ENCODE peak calls at places on chromosomes 7 and 10, in six cellular contexts. Q is nephron progenitor cell, N is choroid plexus epithelial cell, W is A549, J is heart left ventricle, Y is PC-9. L is an unnamed sample.

GRCh38 chr10:6005856-6006390 is 28.6 kb upstream of the IL15RA start:
- DNase-seq in Q (no peak), N (no peak), W (no peak), J (no peak), Y (no peak), L (no peak)

GRCh38 chr7:44109991-44110390 is 5.8 kb downstream of the AEBP1 start:
- DNase-seq in Q (no peak), N (no peak), W (no peak), J (no peak), Y (no peak), L (no peak)

GRCh38 chr7:139730746-139731612 is 46.8 kb downstream of the HIPK2 start:
- DNase-seq in Q (no peak), N (peak; percentile 87), W (no peak), J (peak; percentile 80), Y (no peak), L (peak; percentile 25)

GRCh38 chr7:1103009-1103788 is 15.3 kb downstream of the GPER1 start:
- DNase-seq in Q (no peak), N (peak; percentile 32), W (no peak), J (no peak), Y (no peak), L (no peak)

GRCh38 chr7:137954614-137955013 is 47.3 kb downstream of the CREB3L2 start:
- DNase-seq in Q (no peak), N (no peak), W (no peak), J (no peak), Y (peak; percentile 51), L (no peak)

GRCh38 chr7:155461631-155462030 is 3.7 kb downstream of the EN2 start:
- DNase-seq in Q (no peak), N (no peak), W (no peak), J (no peak), Y (no peak), L (no peak)

GRCh38 chr7:12257582-12257981 is 46.5 kb downstream of the TMEM106B start:
- DNase-seq in Q (no peak), N (peak; percentile 66), W (no peak), J (no peak), Y (peak; percentile 53), L (no peak)

GRCh38 chr10:43816351-43817321 is 168.0 kb upstream of the ZNF32 start:
- DNase-seq in Q (no peak), N (peak; percentile 73), W (no peak), J (peak; percentile 55), Y (no peak), L (no peak)

GRCh38 chr7:142796501-142797341 is 26.0 kb downstream of the PRSS2 start:
- DNase-seq in Q (peak; percentile 53), N (no peak), W (no peak), J (no peak), Y (peak; percentile 36), L (no peak)

GRCh38 chr10:119516381-119517234 is 25.9 kb downstream of the RGS10 start:
- DNase-seq in Q (no peak), N (peak; percentile 75), W (no peak), J (no peak), Y (peak; percentile 79), L (no peak)

GRCh38 chr7:66737667-66738066 is 2.9 kb upstream of the RABGEF1 start:
- DNase-seq in Q (no peak), N (no peak), W (no peak), J (no peak), Y (no peak), L (no peak)

GRCh38 chr10:484441-484924 is 205.0 kb downstream of the DIP2C start:
- DNase-seq in Q (no peak), N (peak; percentile 84), W (no peak), J (no peak), Y (no peak), L (no peak)

GRCh38 chr7:36658603-36659516 is 65.4 kb downstream of the AOAH start:
- DNase-seq in Q (peak; percentile 27), N (peak; percentile 86), W (peak; percentile 68), J (no peak), Y (no peak), L (peak; percentile 48)

GRCh38 chr10:69071610-69072009 is 16.3 kb upstream of the SRGN start:
- DNase-seq in Q (no peak), N (no peak), W (no peak), J (peak; percentile 35), Y (no peak), L (no peak)

GRCh38 chr7:1227071-1227804 is 5.4 kb upstream of the UNCX start:
- DNase-seq in Q (peak; percentile 45), N (no peak), W (no peak), J (no peak), Y (no peak), L (no peak)

GRCh38 chr7:73988197-73988596 is 39.8 kb upstream of the ELN start:
- DNase-seq in Q (no peak), N (no peak), W (no peak), J (peak; percentile 68), Y (no peak), L (peak; percentile 55)

GRCh38 chr10:58158806-58159205 is 108.9 kb downstream of the IPMK start:
- DNase-seq in Q (no peak), N (no peak), W (no peak), J (no peak), Y (no peak), L (no peak)

GRCh38 chr10:71429929-71430328 is 33.2 kb downstream of the CDH23 start:
- DNase-seq in Q (no peak), N (no peak), W (no peak), J (no peak), Y (no peak), L (no peak)

GRCh38 chr7:111498608-111499007 is 63.7 kb downstream of the IMMP2L start:
- DNase-seq in Q (no peak), N (no peak), W (no peak), J (no peak), Y (no peak), L (no peak)

GRCh38 chr7:147611402-147611801 is 979.2 kb upstream of the C7orf33 start:
- DNase-seq in Q (no peak), N (no peak), W (no peak), J (no peak), Y (no peak), L (no peak)

GRCh38 chr7:65251851-65252620 is 121.6 kb upstream of the ZNF92 start:
- DNase-seq in Q (peak; percentile 82), N (peak; percentile 66), W (peak; percentile 83), J (peak; percentile 54), Y (no peak), L (peak; percentile 58)

GRCh38 chr7:48171190-48171589 is at the start of gene ABCA13:
- DNase-seq in Q (no peak), N (peak; percentile 59), W (no peak), J (no peak), Y (no peak), L (no peak)
- TF ChIP-seq CTCF in Q (no peak), N (no peak), W (no peak), J (no peak), Y (no peak), L (no peak)

GRCh38 chr7:153382591-153383225 is 623.2 kb downstream of the ACTR3B start:
- DNase-seq in Q (no peak), N (no peak), W (no peak), J (no peak), Y (no peak), L (no peak)

GRCh38 chr7:153386581-153386980 is 627.0 kb downstream of the ACTR3B start:
- DNase-seq in Q (no peak), N (no peak), W (no peak), J (no peak), Y (no peak), L (no peak)

GRCh38 chr7:153380636-153381035 is 621.1 kb downstream of the ACTR3B start:
- DNase-seq in Q (no peak), N (no peak), W (no peak), J (no peak), Y (no peak), L (no peak)

GRCh38 chr7:153385502-153385901 is 626.0 kb downstream of the ACTR3B start:
- DNase-seq in Q (no peak), N (no peak), W (no peak), J (no peak), Y (no peak), L (no peak)

DNA sequence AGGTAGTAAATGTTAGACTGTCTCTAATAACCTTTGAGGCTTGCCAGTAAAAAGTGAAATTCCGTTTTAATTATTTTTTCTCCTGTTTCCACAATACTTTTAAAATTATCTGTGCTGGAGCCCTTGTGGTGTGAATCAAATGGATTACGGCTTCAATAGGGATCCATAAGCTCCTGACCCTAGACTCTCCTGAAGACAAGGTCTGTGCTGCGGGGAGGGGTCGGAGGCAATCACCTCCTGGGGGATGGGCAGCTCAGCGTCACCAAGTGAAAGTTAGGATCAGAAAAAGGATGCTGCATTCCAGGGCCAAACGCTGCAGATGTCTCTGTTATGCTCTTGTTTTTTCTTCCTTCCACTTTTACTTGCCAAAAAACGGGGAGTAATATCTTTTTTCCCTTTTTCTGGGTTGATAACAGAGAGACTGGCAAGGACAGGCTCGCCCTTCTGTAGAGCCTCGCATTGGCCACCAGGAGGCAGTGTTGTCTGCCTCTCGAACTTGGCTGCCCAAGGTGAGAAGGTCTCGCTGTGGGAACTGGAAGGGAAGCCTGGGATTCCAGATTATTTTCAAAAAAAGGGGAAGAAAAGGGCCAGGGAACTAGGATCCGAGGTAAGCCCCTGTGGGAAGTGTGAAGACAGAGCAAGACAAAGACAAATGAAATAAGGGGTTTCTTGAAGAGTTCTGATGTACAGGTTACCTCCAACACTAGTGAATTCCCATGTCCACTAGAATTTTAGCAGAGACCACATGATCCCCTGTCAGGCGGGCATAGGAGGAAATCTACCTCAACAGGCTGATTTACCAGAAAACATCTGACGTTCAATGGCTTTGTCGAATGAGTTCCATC is 621.9 kb downstream of the ACTR3B start:
- DNase-seq in Q (peak; percentile 27), N (no peak), W (peak; percentile 38), J (peak; percentile 31), Y (no peak), L (no peak)
- TF ChIP-seq CTCF in Q (peak; percentile 41), N (peak; percentile 13), W (peak; percentile 52), J (peak; percentile 70), Y (peak; percentile 98), L (no peak)

GRCh38 chr7:148684289-148684688 is 14.4 kb upstream of the CUL1 start:
- DNase-seq in Q (no peak), N (no peak), W (no peak), J (no peak), Y (no peak), L (no peak)

GRCh38 chr7:148693651-148694050 is 5.1 kb upstream of the CUL1 start:
- DNase-seq in Q (no peak), N (no peak), W (no peak), J (no peak), Y (no peak), L (no peak)

GRCh38 chr7:148687555-148687954 is 11.1 kb upstream of the CUL1 start:
- DNase-seq in Q (no peak), N (peak; percentile 43), W (no peak), J (no peak), Y (no peak), L (no peak)

GRCh38 chr7:148686312-148686937 is 12.3 kb upstream of the CUL1 start:
- DNase-seq in Q (no peak), N (no peak), W (no peak), J (no peak), Y (no peak), L (no peak)

DNA sequence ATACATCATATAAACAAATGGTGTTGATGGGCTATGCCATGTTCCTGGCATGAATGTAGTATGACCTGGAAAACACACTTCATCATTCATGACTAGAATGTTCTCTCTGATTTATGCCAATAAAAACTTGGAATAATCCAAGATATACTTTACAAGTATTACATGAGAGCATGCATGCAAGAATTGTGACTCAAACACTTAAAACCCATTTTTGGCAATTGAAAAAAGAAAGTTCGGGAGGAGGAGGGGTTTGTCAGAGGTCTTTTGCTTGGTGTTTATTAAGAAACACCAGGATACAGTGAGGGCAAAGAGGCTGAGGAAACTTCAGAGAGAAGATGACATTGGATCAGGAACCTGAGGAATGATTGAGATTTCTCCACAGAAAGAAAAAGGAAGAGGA is 10.2 kb upstream of the CUL1 start:
- DNase-seq in Q (no peak), N (no peak), W (no peak), J (no peak), Y (no peak), L (no peak)
- TF ChIP-seq CTCF in Q (no peak), N (no peak), W (no peak), J (no peak), Y (no peak), L (no peak)

GRCh38 chr10:30358206-30358605 is 9.1 kb upstream of the MTPAP start:
- DNase-seq in Q (no peak), N (no peak), W (no peak), J (no peak), Y (no peak), L (no peak)
- TF ChIP-seq CTCF in Q (no peak), N (no peak), W (no peak), J (no peak), Y (no peak), L (no peak)